ENCODE peak calls at places on chromosome 20, in eight cellular contexts. J, F, H, Y, R, P, B and D are unnamed samples.

GRCh38 chr20:63453029-63453523 is 19.4 kb downstream of the KCNQ2 start:
- DNase-seq in J (no peak), F (peak; percentile 25), H (no peak), Y (no peak), R (no peak), P (no peak), B (no peak), D (no peak)

GRCh38 chr20:58618694-58619540 is 32.2 kb upstream of the STX16 start:
- DNase-seq in J (peak; percentile 47), F (peak; percentile 86), H (no peak), Y (peak; percentile 80), R (peak; percentile 88), P (peak; percentile 90), B (no peak), D (no peak)

GRCh38 chr20:50027611-50028105 is 44.9 kb downstream of the SNAI1 start:
- DNase-seq in J (no peak), F (peak; percentile 94), H (peak; percentile 93), Y (peak; percentile 90), R (peak; percentile 59), P (peak; percentile 63), B (peak; percentile 46), D (peak; percentile 53)

GRCh38 chr20:48795732-48796131 is 32.1 kb downstream of the PREX1 start:
- DNase-seq in J (no peak), F (no peak), H (no peak), Y (no peak), R (no peak), P (no peak), B (no peak), D (no peak)

GRCh38 chr20:63102720-63103375 is 96.1 kb upstream of the BHLHE23 start:
- DNase-seq in J (no peak), F (peak; percentile 62), H (no peak), Y (no peak), R (peak; percentile 1), P (no peak), B (no peak), D (no peak)

GRCh38 chr20:62066339-62066982 is 780 bp upstream of the TAF4 start:
- DNase-seq in J (peak; percentile 43), F (peak; percentile 29), H (no peak), Y (peak; percentile 25), R (peak; percentile 43), P (no peak), B (no peak), D (no peak)

GRCh38 chr20:53800883-53801604 is 207.4 kb upstream of the ZNF217 start:
- DNase-seq in J (no peak), F (peak; percentile 45), H (no peak), Y (no peak), R (no peak), P (no peak), B (no peak), D (no peak)

GRCh38 chr20:49821850-49822249 is 9.2 kb downstream of the SLC9A8 start:
- DNase-seq in J (no peak), F (peak; percentile 79), H (no peak), Y (peak; percentile 72), R (no peak), P (peak; percentile 64), B (no peak), D (peak; percentile 11)

GRCh38 chr20:47181056-47181862 is 175.2 kb downstream of the ZMYND8 start:
- DNase-seq in J (peak; percentile 17), F (peak; percentile 81), H (no peak), Y (peak; percentile 66), R (peak; percentile 88), P (peak; percentile 4), B (no peak), D (peak; percentile 31)

GRCh38 chr20:24575811-24576210 is 106.4 kb downstream of the SYNDIG1 start:
- DNase-seq in J (no peak), F (no peak), H (no peak), Y (no peak), R (no peak), P (no peak), B (no peak), D (no peak)

GRCh38 chr20:36836591-36837329 is 39.2 kb upstream of the TLDC2 start:
- DNase-seq in J (no peak), F (peak; percentile 65), H (no peak), Y (no peak), R (peak; percentile 34), P (no peak), B (no peak), D (no peak)
- H3K4me3 ChIP-seq in J (no peak overlapping the region), F (no peak overlapping the region), H (no peak overlapping the region), Y (no peak overlapping the region), R (no peak overlapping the region), P (no peak overlapping the region), B (no peak overlapping the region), D (no peak overlapping the region)

GRCh38 chr20:36214684-36215256 is 21.5 kb upstream of the AAR2 start:
- DNase-seq in J (no peak), F (peak; percentile 49), H (no peak), Y (no peak), R (peak; percentile 29), P (no peak), B (no peak), D (no peak)
- TF ChIP-seq CTCF in J (no peak), F (peak; percentile 71), H (no peak), Y (peak; percentile 60), R (peak; percentile 76), P (peak; percentile 73), B (peak; percentile 59), D (peak; percentile 64)

DNA sequence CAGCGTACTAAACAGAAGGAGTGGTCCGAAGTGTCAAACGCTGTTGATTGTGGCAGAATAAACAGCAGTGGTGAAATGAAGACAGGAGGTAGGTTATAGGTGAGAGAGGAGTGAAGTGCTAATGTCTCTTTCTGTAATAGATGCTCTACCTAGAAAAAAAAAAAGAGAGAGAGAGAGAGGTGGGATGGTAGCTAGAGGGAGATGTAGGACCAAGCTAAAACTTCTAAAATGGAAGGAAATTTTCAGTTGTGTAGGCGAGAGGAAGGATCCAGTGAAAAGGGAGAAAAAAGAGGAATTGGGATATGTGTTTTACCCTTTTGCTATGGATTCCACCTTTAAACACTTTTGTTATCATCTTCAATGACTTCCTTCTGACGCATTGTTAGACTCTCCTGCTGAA is 126.5 kb upstream of the BMP2 start:
- DNase-seq in J (no peak), F (no peak), H (no peak), Y (no peak), R (no peak), P (no peak), B (no peak), D (no peak)
- H3K4me3 ChIP-seq in J (no peak overlapping the region), F (no peak overlapping the region), H (no peak overlapping the region), Y (no peak overlapping the region), R (no peak overlapping the region), P (no peak overlapping the region), B (no peak overlapping the region), D (no peak overlapping the region)

GRCh38 chr20:35616465-35617396 is 1.1 kb downstream of the SPAG4 start:
- DNase-seq in J (peak; percentile 54), F (peak; percentile 94), H (peak; percentile 91), Y (peak; percentile 97), R (peak; percentile 98), P (peak; percentile 60), B (peak; percentile 98), D (peak; percentile 21)

GRCh38 chr20:35618032-35618371 is 2.4 kb downstream of the SPAG4 start:
- DNase-seq in J (no peak), F (no peak), H (no peak), Y (no peak), R (no peak), P (no peak), B (no peak), D (no peak)

GRCh38 chr20:35617397-35618031 is 1.9 kb downstream of the SPAG4 start:
- DNase-seq in J (no peak), F (peak; percentile 59), H (peak; percentile 81), Y (peak; percentile 28), R (peak; percentile 68), P (no peak), B (no peak), D (no peak)

GRCh38 chr20:35618372-35619131 is 2.9 kb downstream of the SPAG4 start:
- DNase-seq in J (no peak), F (peak; percentile 32), H (peak; percentile 76), Y (peak; percentile 8), R (peak; percentile 29), P (no peak), B (no peak), D (no peak)

DNA sequence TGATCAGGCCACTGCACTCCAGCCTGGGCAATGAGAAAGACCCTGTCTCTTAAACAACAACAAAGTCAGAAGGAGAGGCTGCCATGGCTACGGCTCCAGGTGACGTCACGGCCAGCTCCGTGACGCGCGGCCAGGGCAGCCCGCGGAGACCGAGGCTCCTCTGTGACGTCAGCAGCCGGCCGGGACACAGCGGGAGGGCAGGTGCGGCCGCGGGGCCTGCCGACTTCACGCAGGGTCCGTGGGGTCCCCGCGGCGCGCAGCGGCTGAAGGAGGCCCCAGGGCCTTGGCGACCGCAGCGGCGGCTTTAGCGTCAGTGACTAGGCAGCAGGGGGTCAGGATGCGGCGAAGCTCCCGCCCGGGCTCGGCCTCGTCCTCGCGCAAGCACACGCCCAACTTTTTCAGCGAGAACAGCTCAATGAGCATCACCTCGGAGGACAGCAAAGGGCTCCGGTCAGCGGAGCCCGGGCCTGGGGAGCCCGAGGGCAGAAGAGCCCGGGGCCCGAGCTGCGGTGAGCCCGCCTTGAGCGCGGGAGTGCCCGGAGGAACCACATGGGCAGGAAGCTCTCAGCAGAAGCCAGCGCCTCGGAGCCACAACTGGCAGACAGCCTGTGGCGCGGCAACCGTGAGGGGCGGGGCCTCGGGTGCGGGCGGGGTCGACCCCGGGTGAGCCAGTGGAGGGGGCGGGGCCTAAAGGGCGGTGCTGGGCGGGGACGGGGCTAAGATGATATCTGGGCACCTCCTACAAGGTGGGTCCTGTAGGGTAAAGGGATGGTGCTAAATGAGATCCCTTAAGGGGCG is at the start of gene SPAG4:
- DNase-seq in J (peak; percentile 99), F (peak; percentile 100), H (peak; percentile 99), Y (peak; percentile 58), R (no peak), P (peak; percentile 98), B (no peak), D (peak; percentile 99)
- TF ChIP-seq CTCF in J (no peak), F (no peak), H (no peak), Y (no peak), R (no peak), P (no peak), B (no peak), D (no peak)